ENCODE peak calls at places on chromosomes 13 and 19, in four cellular contexts. A is body of pancreas, K is gastrocnemius medialis, S is neural crest cell. F is an unnamed sample.

GRCh38 chr13:50419896-50420295 is 404.7 kb downstream of the KCNRG start:
- DNase-seq in K (no peak), S (no peak), A (no peak), F (no peak)

GRCh38 chr13:35388979-35389378 is 87.5 kb downstream of the MAB21L1 start:
- DNase-seq in A (no peak), K (no peak), S (no peak), F (no peak)

GRCh38 chr19:13492128-13492527 is 14.2 kb downstream of the CACNA1A start:
- DNase-seq in A (no peak), K (no peak), S (no peak), F (no peak)

GRCh38 chr19:3049089-3049488 is 13.2 kb downstream of the TLE5 start:
- DNase-seq in A (no peak), K (no peak), S (no peak), F (no peak)

GRCh38 chr19:45177817-45178261 is at the start of gene TRAPPC6A:
- DNase-seq in A (no peak), S (no peak), K (no peak), F (no peak)

GRCh38 chr13:99983401-99984133 is 2.0 kb downstream of the ZIC2 start:
- DNase-seq in K (no peak), A (no peak), S (no peak), F (no peak)

GRCh38 chr19:4877753-4878490 is 10.5 kb upstream of the PLIN3 start:
- DNase-seq in K (peak; percentile 80), A (no peak), S (no peak), F (no peak)

GRCh38 chr19:55206664-55207500 is 2.4 kb downstream of the PTPRH start:
- DNase-seq in K (peak; percentile 17), A (peak; percentile 87), S (peak; percentile 60), F (peak; percentile 76)

GRCh38 chr19:13784731-13785452 is 10.4 kb upstream of the ZSWIM4 start:
- DNase-seq in K (peak; percentile 36), A (peak; percentile 82), S (peak; percentile 63), F (peak; percentile 85)

GRCh38 chr19:39563408-39563807 is 23.4 kb upstream of the EID2 start:
- DNase-seq in S (no peak), A (no peak), K (no peak), F (no peak)

GRCh38 chr13:50609016-50609415 is 234.5 kb downstream of the DLEU7 start:
- DNase-seq in K (no peak), S (no peak), A (no peak), F (no peak)

GRCh38 chr13:24149306-24150032 is 11.1 kb upstream of the SPATA13 start:
- DNase-seq in S (no peak), A (no peak), K (no peak), F (no peak)

GRCh38 chr19:58509731-58510083 is 2.1 kb downstream of the SLC27A5 start:
- DNase-seq in S (no peak), A (no peak), K (no peak), F (no peak)

GRCh38 chr13:26017196-26017921 is 34.5 kb downstream of the SHISA2 start:
- DNase-seq in K (no peak), A (no peak), S (no peak), F (peak; percentile 40)

GRCh38 chr19:3932931-3933810 is at the start of gene NMRK2:
- DNase-seq in A (no peak), S (no peak), K (peak; percentile 65), F (peak; percentile 20)

GRCh38 chr19:5696196-5697021 is 6.3 kb downstream of the RPL36 start:
- DNase-seq in A (peak; percentile 18), S (no peak), K (no peak), F (no peak)

GRCh38 chr19:46840157-46840942 is 10.3 kb downstream of the AP2S1 start:
- DNase-seq in A (peak; percentile 57), S (peak; percentile 46), K (no peak), F (peak; percentile 68)

DNA sequence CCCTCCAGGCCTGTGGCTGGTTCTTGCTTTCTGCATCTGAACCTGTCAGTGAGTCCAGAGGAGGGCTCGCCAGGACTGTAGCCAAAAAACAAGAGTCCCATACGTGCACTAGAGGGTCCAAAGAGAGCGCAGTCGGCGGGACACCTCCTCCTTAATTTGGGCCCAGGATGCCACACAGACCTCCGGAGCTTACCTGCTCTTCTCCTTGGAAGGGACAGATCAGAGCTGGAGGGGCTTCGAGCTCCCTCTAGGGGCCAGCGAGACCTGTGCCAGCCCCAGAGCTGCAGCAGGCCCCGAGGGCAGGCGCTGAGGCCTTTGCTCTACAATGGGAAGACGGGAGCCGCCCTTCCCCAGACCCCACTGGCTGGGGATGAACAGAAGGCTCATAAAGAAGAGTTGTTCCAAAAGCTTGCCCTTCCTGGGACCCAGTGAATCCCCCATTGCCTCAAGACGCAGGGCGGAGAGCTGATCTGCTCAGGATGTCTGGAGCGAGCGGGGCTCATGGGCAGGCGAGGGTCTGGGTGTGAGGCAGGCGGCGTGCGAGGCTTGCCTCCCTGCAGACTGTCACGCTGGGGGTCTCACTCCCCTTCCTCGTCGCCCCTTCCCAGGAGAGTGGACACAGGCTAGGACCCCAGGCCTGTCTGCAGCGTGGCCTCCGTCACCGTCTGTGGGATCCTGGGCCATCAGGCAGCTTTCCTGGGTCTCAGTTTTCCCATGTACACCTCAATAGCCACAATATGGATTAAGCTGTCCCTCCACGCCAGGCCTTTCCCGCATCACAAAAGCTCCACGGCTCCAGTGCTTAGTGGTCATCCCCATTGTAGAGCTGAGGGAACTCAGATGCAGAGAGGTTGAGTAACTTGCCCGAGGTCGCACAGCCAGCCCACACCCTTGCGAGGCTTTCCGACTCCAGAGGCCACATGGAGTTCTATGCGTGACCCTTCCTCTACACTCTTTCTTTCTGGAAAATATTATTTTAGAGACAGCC is 46.9 kb upstream of the VSTM2B start:
- DNase-seq in A (no peak), K (no peak), S (peak; percentile 52), F (peak; percentile 40)
- TF ChIP-seq CTCF in A (no peak), K (no peak), S (peak; percentile 69), F (peak; percentile 43)

DNA sequence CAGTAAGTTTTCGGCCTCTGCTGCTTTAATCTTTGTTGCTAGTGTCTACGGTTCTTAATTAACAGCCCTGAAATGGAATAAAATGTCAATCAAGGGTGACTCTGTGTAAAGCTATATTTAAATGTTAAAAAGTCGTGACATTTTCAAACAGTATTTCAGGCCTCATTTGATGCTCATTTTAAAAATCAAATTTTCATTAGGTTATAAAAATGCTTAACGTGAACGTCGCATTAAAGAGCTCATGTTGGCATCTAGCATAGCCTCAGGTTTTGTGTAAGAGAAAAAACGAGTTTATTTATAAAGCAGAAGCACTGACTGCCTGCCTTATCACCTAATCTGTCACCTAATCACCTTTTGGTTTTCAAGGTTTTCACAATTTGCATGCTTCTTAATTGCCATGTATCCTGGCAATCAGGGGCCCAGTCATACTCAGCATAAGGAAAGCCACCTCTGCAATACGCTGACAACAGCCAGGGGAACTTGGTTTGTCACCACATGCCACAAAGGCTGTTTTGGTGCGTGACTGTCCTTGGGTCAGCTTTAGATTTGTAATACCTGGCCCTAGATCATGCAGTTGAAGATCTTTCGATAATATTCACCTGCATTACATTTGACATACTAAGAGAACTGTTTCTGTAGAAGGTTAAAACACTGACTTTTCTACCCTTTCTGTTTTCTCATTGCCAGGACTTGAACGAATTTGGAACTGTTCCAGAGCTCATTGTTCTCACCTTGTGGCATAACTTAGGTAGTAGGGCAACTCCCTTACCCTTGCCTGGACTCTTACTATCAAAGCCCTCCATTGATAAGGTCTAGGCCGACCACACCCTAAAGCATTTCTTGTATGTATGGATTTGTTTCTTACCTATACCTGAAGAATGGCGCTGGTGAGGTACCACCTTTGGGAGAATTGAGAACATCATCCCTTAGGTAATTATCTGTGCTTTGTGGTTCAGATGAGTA is 112.5 kb downstream of the TEX26 start:
- DNase-seq in K (no peak), A (no peak), S (no peak), F (peak; percentile 75)
- TF ChIP-seq CTCF in K (no peak), A (no peak), S (peak; percentile 7), F (peak; percentile 45)

GRCh38 chr13:59710416-59710815 is 453.3 kb downstream of the DIAPH3 start:
- DNase-seq in S (no peak), A (no peak), K (no peak), F (no peak)
- TF ChIP-seq CTCF in S (no peak), A (no peak), K (no peak), F (no peak)

GRCh38 chr13:62357887-62358645 is 942.4 kb upstream of the PCDH20 start:
- DNase-seq in A (no peak), K (no peak), S (peak; percentile 13), F (no peak)
- TF ChIP-seq CTCF in A (peak; percentile 42), K (no peak), S (peak; percentile 76), F (no peak)

DNA sequence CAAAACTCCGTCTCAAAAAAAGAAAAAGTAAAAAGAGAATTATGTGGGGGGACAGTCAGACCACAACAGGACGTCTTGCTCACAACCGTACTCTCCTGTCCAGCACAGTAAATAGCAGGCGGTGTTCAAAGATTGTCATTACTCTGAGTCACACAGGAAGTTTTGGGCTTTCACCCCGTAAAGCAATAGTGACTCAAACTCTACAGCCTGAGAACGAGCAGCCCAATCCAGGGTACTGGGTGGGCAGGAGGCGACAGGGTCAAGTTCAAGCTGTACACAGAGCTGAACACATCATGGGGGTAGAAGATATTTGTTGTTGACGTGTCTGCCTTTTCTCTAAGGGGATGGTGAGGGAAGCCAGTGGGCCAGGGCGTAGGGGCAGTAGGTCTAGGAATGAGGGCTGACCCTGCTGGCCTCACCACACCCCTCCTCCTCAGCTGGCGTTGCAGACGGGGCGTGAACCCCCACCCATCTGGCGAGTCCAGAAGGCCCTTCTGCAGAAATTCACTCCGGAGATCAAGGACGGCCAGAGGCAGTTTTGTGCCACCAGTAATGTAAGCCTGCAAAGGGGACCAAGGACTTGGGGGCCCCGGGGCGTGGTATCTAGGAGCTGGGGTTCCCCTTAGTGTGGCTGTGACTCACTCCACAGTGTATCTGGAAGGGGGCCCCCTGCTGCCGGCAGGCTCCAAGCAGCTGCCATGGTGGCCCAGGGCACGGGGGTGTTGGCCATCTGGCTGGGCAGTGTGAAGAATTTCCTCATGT is 23.3 kb downstream of the PRR12 start:
- DNase-seq in K (no peak), S (no peak), A (no peak), F (peak; percentile 72)
- TF ChIP-seq CTCF in K (no peak), S (no peak), A (no peak), F (no peak)

DNA sequence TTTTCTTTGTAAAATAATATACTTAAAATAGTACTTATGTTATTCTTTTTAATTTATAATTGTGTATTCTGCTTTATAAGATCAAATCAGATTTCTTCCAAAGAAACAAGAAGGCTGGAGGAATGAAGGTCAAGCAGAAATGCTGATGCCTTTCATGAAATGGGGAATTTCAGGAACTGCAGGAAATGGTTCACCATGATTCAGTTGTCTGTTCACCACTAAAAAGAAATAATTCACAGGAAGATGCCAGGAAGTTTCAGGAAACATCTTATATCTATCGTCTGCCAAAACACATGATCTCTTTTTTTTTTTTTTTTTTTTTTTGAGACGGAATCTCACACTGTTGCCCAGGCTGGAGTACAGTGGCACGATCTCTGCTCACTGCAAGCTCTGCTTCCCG is 15.7 kb upstream of the SCEL start:
- DNase-seq in K (no peak), S (no peak), A (no peak), F (no peak)
- TF ChIP-seq CTCF in K (no peak), S (no peak), A (no peak), F (no peak)